ENCODE peak calls at places on chromosomes 7 and 10, in six cellular contexts. One of them, this sample, is unnamed.
A peak's percentile ranks its signal among the peaks of the same experiment; 100 is the strongest.

GRCh38 chr7:117084286-117084685 is 131.0 kb downstream of the ST7 start:
- DNase-seq in lower leg skin: no peak
- DNase-seq in kidney glomerular epithelial cell: no peak
- DNase-seq in fibroblast of the conjunctiva: no peak
- DNase-seq in fibroblast of mammary gland: no peak
- DNase-seq in T-helper 9 cell: no peak
- DNase-seq in this sample: no peak

GRCh38 chr10:12481956-12482355 is 132.6 kb downstream of the CAMK1D start:
- DNase-seq in lower leg skin: no peak
- DNase-seq in kidney glomerular epithelial cell: no peak
- DNase-seq in fibroblast of the conjunctiva: no peak
- DNase-seq in fibroblast of mammary gland: no peak
- DNase-seq in T-helper 9 cell: no peak
- DNase-seq in this sample: no peak

GRCh38 chr10:99966306-99966705 is 43.4 kb downstream of the DNMBP start:
- DNase-seq in lower leg skin: no peak
- DNase-seq in kidney glomerular epithelial cell: peak; percentile 93
- DNase-seq in fibroblast of the conjunctiva: no peak
- DNase-seq in fibroblast of mammary gland: peak; percentile 92
- DNase-seq in T-helper 9 cell: no peak
- DNase-seq in this sample: no peak

GRCh38 chr7:6615853-6616555 is 594 bp downstream of the ZNF853 start:
- DNase-seq in lower leg skin: no peak
- DNase-seq in kidney glomerular epithelial cell: no peak
- DNase-seq in fibroblast of the conjunctiva: no peak
- DNase-seq in fibroblast of mammary gland: no peak
- DNase-seq in T-helper 9 cell: no peak
- DNase-seq in this sample: peak; percentile 75

GRCh38 chr7:27173412-27174076 is 576 bp downstream of the HOXA10 start:
- DNase-seq in lower leg skin: no peak
- DNase-seq in kidney glomerular epithelial cell: no peak
- DNase-seq in fibroblast of the conjunctiva: no peak
- DNase-seq in fibroblast of mammary gland: no peak
- DNase-seq in T-helper 9 cell: no peak
- DNase-seq in this sample: peak; percentile 39

GRCh38 chr7:156668130-156668741 is 27.7 kb downstream of the RNF32 start:
- DNase-seq in lower leg skin: no peak
- DNase-seq in kidney glomerular epithelial cell: no peak
- DNase-seq in fibroblast of the conjunctiva: no peak
- DNase-seq in fibroblast of mammary gland: peak; percentile 22
- DNase-seq in T-helper 9 cell: no peak
- DNase-seq in this sample: no peak

GRCh38 chr7:102272075-102272916 is 14.4 kb upstream of the SH2B2 start:
- DNase-seq in lower leg skin: peak; percentile 45
- DNase-seq in kidney glomerular epithelial cell: peak; percentile 61
- DNase-seq in fibroblast of the conjunctiva: peak; percentile 61
- DNase-seq in fibroblast of mammary gland: peak; percentile 81
- DNase-seq in T-helper 9 cell: peak; percentile 81
- DNase-seq in this sample: peak; percentile 94

GRCh38 chr10:48493083-48493871 is 111.6 kb downstream of the ARHGAP22 start:
- DNase-seq in lower leg skin: no peak
- DNase-seq in kidney glomerular epithelial cell: no peak
- DNase-seq in fibroblast of the conjunctiva: no peak
- DNase-seq in fibroblast of mammary gland: no peak
- DNase-seq in T-helper 9 cell: no peak
- DNase-seq in this sample: no peak

This sample was measured in iPS-NIHi11.